ENCODE peak calls at places on chromosomes 5 and 9, in five cellular contexts. U, O, P, X and J are unnamed samples.

GRCh38 chr9:114472765-114473446 is 32.4 kb downstream of the WHRN start:
- DNase-seq in U (no peak), O (no peak), P (no peak), X (peak; percentile 6), J (no peak)

GRCh38 chr5:72280655-72281069 is 39.4 kb downstream of the MRPS27 start:
- DNase-seq in U (no peak), O (peak; percentile 28), P (no peak), X (peak; percentile 66), J (peak; percentile 43)

GRCh38 chr5:161412792-161413191 is 133.7 kb downstream of the GABRB2 start:
- DNase-seq in U (no peak), O (no peak), P (no peak), X (no peak), J (no peak)

GRCh38 chr5:17132444-17133083 is 84.9 kb upstream of the BASP1 start:
- DNase-seq in U (no peak), O (no peak), P (peak; percentile 25), X (peak; percentile 63), J (peak; percentile 51)

GRCh38 chr5:78716221-78716620 is 67.6 kb upstream of the LHFPL2 start:
- DNase-seq in U (no peak), O (no peak), P (peak; percentile 14), X (peak; percentile 67), J (no peak)

GRCh38 chr5:158756873-158757272 is 342.8 kb downstream of the EBF1 start:
- DNase-seq in U (no peak), O (no peak), P (peak; percentile 42), X (no peak), J (no peak)

GRCh38 chr5:7320641-7321170 is 75.2 kb upstream of the ADCY2 start:
- DNase-seq in U (no peak), O (no peak), P (no peak), X (no peak), J (no peak)

GRCh38 chr9:135840539-135840938 is 66.8 kb downstream of the CAMSAP1 start:
- DNase-seq in U (no peak), O (no peak), P (no peak), X (no peak), J (no peak)

GRCh38 chr9:108889649-108890067 is 27.6 kb downstream of the ACTL7A start:
- DNase-seq in U (no peak), O (no peak), P (peak; percentile 8), X (peak; percentile 67), J (no peak)

GRCh38 chr9:108897324-108898096 is 35.4 kb downstream of the ACTL7A start:
- DNase-seq in U (no peak), O (no peak), P (no peak), X (no peak), J (no peak)

GRCh38 chr9:108894225-108894997 is 32.3 kb downstream of the ACTL7A start:
- DNase-seq in U (no peak), O (no peak), P (no peak), X (no peak), J (no peak)
- H3K36me3 ChIP-seq in U (peaks cover 31% of the 10 kb centered on the region), O (peaks cover 98% of the 10 kb centered on the region), P (peaks cover 98% of the 10 kb centered on the region), X (peaks cover 41% of the 10 kb centered on the region), J (peaks cover 28% of the 10 kb centered on the region)

GRCh38 chr5:149423287-149424268 is 44.5 kb upstream of the IL17B start:
- DNase-seq in U (no peak), O (no peak), P (no peak), X (peak; percentile 85), J (peak; percentile 62)
- H3K4me3 ChIP-seq in U (no peak overlapping the region), O (no peak overlapping the region), P (no peak overlapping the region), X (no peak overlapping the region), J (no peak overlapping the region)

DNA sequence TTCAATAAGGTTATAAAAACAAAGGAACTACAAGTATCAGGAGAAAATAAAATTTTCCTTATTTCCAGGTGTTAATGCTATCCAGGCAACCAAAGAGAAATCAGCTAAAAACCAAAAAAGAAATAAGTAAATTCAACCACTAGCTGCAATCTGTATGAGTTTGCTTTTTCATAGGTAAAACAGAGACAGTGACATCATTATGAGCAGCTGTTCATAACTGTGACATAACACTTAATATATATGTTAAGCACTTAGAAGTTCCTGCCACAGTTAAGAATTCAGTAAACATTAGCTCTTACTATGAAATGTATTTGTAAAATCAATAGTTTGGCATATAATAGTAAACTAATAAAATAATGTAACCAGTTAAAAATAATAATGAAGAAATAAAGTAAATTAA is 20.9 kb downstream of the P4HA2 start:
- DNase-seq in U (no peak), O (no peak), P (no peak), X (no peak), J (no peak)
- H3K36me3 ChIP-seq in U (no peaks in the 10 kb centered on the region), O (peaks cover 84% of the 10 kb centered on the region), P (no peaks in the 10 kb centered on the region), X (peaks cover 68% of the 10 kb centered on the region), J (no peaks in the 10 kb centered on the region)

GRCh38 chr9:20478780-20479179 is 143.5 kb downstream of the MLLT3 start:
- DNase-seq in U (no peak), O (no peak), P (no peak), X (no peak), J (no peak)

GRCh38 chr9:20476912-20477311 is 145.4 kb downstream of the MLLT3 start:
- DNase-seq in U (no peak), O (no peak), P (no peak), X (no peak), J (no peak)

GRCh38 chr9:20481437-20481836 is 140.9 kb downstream of the MLLT3 start:
- DNase-seq in U (no peak), O (no peak), P (no peak), X (no peak), J (no peak)

GRCh38 chr9:20479419-20480155 is 142.7 kb downstream of the MLLT3 start:
- DNase-seq in U (no peak), O (no peak), P (no peak), X (peak; percentile 26), J (no peak)

DNA sequence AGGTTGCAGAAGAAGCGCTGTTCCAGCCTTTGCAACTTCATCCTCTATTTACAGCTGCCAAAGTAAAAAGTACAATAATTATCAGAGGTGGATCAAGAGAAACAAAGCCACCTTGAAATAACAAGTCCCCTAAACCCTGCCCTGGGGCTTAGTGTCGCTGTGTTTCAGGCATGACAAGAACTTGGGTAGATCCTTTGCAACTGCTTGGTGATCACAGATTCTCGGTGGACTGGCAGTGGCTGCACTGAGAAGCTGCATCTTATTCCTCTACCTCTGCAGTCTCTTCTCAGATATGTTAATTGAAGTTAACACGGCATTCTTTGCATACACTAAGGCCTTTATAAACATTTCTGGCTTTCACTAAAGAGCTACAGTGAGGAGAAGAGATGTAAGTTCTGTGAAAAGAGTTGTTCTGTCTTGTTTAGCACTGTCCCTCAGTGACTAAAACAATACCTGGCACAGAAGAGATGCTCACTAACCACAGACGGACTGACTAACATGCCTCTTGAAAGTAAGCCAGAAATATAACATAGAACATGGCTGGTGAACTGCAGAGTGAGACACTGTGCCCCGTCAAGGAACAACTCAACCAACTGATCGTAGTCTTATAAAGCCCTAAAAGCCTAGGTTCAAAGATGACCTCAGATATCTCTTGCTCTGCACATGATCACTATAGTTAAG is 144.2 kb downstream of the MLLT3 start:
- DNase-seq in U (no peak), O (no peak), P (no peak), X (peak; percentile 53), J (no peak)
- H3K4me3 ChIP-seq in U (no peak overlapping the region), O (no peak overlapping the region), P (no peak overlapping the region), X (no peak overlapping the region), J (no peak overlapping the region)